ENCODE peak calls at places on chromosome 14, in six cellular contexts. One of them, this sample, is unnamed. For H3K27me3, the result is how much of the 10 kb centered on the place peaks cover.

GRCh38 chr14:78048120-78048519 is 122.1 kb upstream of the NRXN3 start:
- DNase-seq in Karpas-422: no peak
- DNase-seq in tibial artery: no peak
- DNase-seq in HCT116: no peak
- DNase-seq in CD4-positive, CD25-positive, alpha-beta regulatory T cell: no peak
- DNase-seq in right cardiac atrium: no peak
- DNase-seq in this sample: no peak

GRCh38 chr14:64053694-64054669 is 201.2 kb downstream of the SYNE2 start:
- DNase-seq in Karpas-422: no peak
- DNase-seq in right cardiac atrium: no peak
- DNase-seq in CD4-positive, CD25-positive, alpha-beta regulatory T cell: no peak
- DNase-seq in tibial artery: no peak
- DNase-seq in HCT116: no peak
- DNase-seq in this sample: no peak

GRCh38 chr14:104003616-104004015 is 61.3 kb upstream of the RD3L start:
- DNase-seq in Karpas-422: no peak
- DNase-seq in tibial artery: no peak
- DNase-seq in HCT116: no peak
- DNase-seq in right cardiac atrium: no peak
- DNase-seq in CD4-positive, CD25-positive, alpha-beta regulatory T cell: no peak
- DNase-seq in this sample: no peak

GRCh38 chr14:32561520-32561919 is 232.4 kb downstream of the AKAP6 start:
- DNase-seq in HCT116: no peak
- DNase-seq in tibial artery: no peak
- DNase-seq in right cardiac atrium: no peak
- DNase-seq in Karpas-422: no peak
- DNase-seq in CD4-positive, CD25-positive, alpha-beta regulatory T cell: no peak
- DNase-seq in this sample: peak

GRCh38 chr14:99850705-99851104 is 57.5 kb downstream of the EML1 start:
- DNase-seq in HCT116: no peak
- DNase-seq in tibial artery: no peak
- DNase-seq in right cardiac atrium: no peak
- DNase-seq in Karpas-422: peak
- DNase-seq in CD4-positive, CD25-positive, alpha-beta regulatory T cell: no peak
- DNase-seq in this sample: no peak

GRCh38 chr14:31613188-31613587 is 52.0 kb downstream of the NUBPL start:
- DNase-seq in right cardiac atrium: no peak
- DNase-seq in Karpas-422: no peak
- DNase-seq in tibial artery: no peak
- DNase-seq in CD4-positive, CD25-positive, alpha-beta regulatory T cell: no peak
- DNase-seq in HCT116: no peak
- DNase-seq in this sample: no peak

GRCh38 chr14:102479777-102480176 is 29.8 kb downstream of the ANKRD9 start:
- DNase-seq in tibial artery: no peak
- DNase-seq in CD4-positive, CD25-positive, alpha-beta regulatory T cell: no peak
- DNase-seq in Karpas-422: no peak
- DNase-seq in HCT116: no peak
- DNase-seq in right cardiac atrium: peak
- DNase-seq in this sample: no peak

GRCh38 chr14:57057803-57058202 is 210.9 kb downstream of the EXOC5 start:
- DNase-seq in HCT116: no peak
- DNase-seq in CD4-positive, CD25-positive, alpha-beta regulatory T cell: no peak
- DNase-seq in right cardiac atrium: no peak
- DNase-seq in tibial artery: no peak
- DNase-seq in Karpas-422: no peak
- DNase-seq in this sample: no peak

GRCh38 chr14:99198746-99199145 is 73.3 kb downstream of the BCL11B start:
- DNase-seq in tibial artery: no peak
- DNase-seq in Karpas-422: no peak
- DNase-seq in right cardiac atrium: no peak
- DNase-seq in CD4-positive, CD25-positive, alpha-beta regulatory T cell: no peak
- DNase-seq in HCT116: no peak
- DNase-seq in this sample: no peak

GRCh38 chr14:66359500-66359899 is 126.7 kb upstream of the CCDC196 start:
- DNase-seq in tibial artery: no peak
- DNase-seq in Karpas-422: peak
- DNase-seq in right cardiac atrium: no peak
- DNase-seq in HCT116: peak
- DNase-seq in CD4-positive, CD25-positive, alpha-beta regulatory T cell: peak
- DNase-seq in this sample: no peak

GRCh38 chr14:97977711-97978261 is 1180.6 kb downstream of the VRK1 start:
- DNase-seq in right cardiac atrium: peak
- DNase-seq in HCT116: no peak
- DNase-seq in CD4-positive, CD25-positive, alpha-beta regulatory T cell: peak
- DNase-seq in Karpas-422: no peak
- DNase-seq in tibial artery: peak
- DNase-seq in this sample: peak

GRCh38 chr14:77582511-77582910 is 33.9 kb downstream of the SPTLC2 start:
- DNase-seq in HCT116: no peak
- DNase-seq in right cardiac atrium: no peak
- DNase-seq in Karpas-422: no peak
- DNase-seq in tibial artery: no peak
- DNase-seq in CD4-positive, CD25-positive, alpha-beta regulatory T cell: no peak
- DNase-seq in this sample: no peak

GRCh38 chr14:94213021-94213420 is 38.9 kb downstream of the PPP4R4 start:
- DNase-seq in CD4-positive, CD25-positive, alpha-beta regulatory T cell: no peak
- DNase-seq in right cardiac atrium: no peak
- DNase-seq in HCT116: no peak
- DNase-seq in Karpas-422: no peak
- DNase-seq in tibial artery: no peak
- DNase-seq in this sample: no peak

GRCh38 chr14:22332671-22333407 is 256.2 kb downstream of the DAD1 start:
- DNase-seq in HCT116: no peak
- DNase-seq in tibial artery: no peak
- DNase-seq in CD4-positive, CD25-positive, alpha-beta regulatory T cell: no peak
- DNase-seq in Karpas-422: no peak
- DNase-seq in right cardiac atrium: no peak
- DNase-seq in this sample: no peak

GRCh38 chr14:61891251-61891650 is 129.0 kb downstream of the SNAPC1 start:
- DNase-seq in right cardiac atrium: no peak
- DNase-seq in Karpas-422: peak
- DNase-seq in HCT116: no peak
- DNase-seq in tibial artery: no peak
- DNase-seq in CD4-positive, CD25-positive, alpha-beta regulatory T cell: no peak
- DNase-seq in this sample: no peak

GRCh38 chr14:47567273-47567672 is 108.1 kb downstream of the MDGA2 start:
- DNase-seq in HCT116: no peak
- DNase-seq in tibial artery: no peak
- DNase-seq in right cardiac atrium: no peak
- DNase-seq in CD4-positive, CD25-positive, alpha-beta regulatory T cell: no peak
- DNase-seq in Karpas-422: no peak
- DNase-seq in this sample: no peak

GRCh38 chr14:96626121-96626768 is 124.1 kb downstream of the PAPOLA start:
- DNase-seq in Karpas-422: no peak
- DNase-seq in HCT116: no peak
- DNase-seq in CD4-positive, CD25-positive, alpha-beta regulatory T cell: no peak
- DNase-seq in right cardiac atrium: no peak
- DNase-seq in tibial artery: no peak
- DNase-seq in this sample: peak

GRCh38 chr14:101972126-101972785 is 7.9 kb downstream of the DYNC1H1 start:
- DNase-seq in Karpas-422: no peak
- DNase-seq in tibial artery: peak
- DNase-seq in HCT116: peak
- DNase-seq in right cardiac atrium: peak
- DNase-seq in CD4-positive, CD25-positive, alpha-beta regulatory T cell: no peak
- DNase-seq in this sample: peak

GRCh38 chr14:70891741-70892140 is 15.5 kb upstream of the PCNX1 start:
- DNase-seq in HCT116: no peak
- DNase-seq in CD4-positive, CD25-positive, alpha-beta regulatory T cell: no peak
- DNase-seq in tibial artery: no peak
- DNase-seq in Karpas-422: no peak
- DNase-seq in right cardiac atrium: no peak
- DNase-seq in this sample: no peak

GRCh38 chr14:30874120-30874998 is at the start of gene COCH:
- DNase-seq in right cardiac atrium: peak
- DNase-seq in HCT116: peak
- DNase-seq in Karpas-422: peak
- DNase-seq in CD4-positive, CD25-positive, alpha-beta regulatory T cell: peak
- DNase-seq in tibial artery: no peak
- DNase-seq in this sample: peak

GRCh38 chr14:100842799-100843198 is 16.9 kb downstream of the MEG3 start:
- DNase-seq in HCT116: no peak
- DNase-seq in CD4-positive, CD25-positive, alpha-beta regulatory T cell: no peak
- DNase-seq in tibial artery: no peak
- DNase-seq in Karpas-422: no peak
- DNase-seq in right cardiac atrium: no peak
- DNase-seq in this sample: peak

GRCh38 chr14:87994974-87995373 is 2.0 kb upstream of the GALC start:
- DNase-seq in tibial artery: no peak
- DNase-seq in Karpas-422: no peak
- DNase-seq in CD4-positive, CD25-positive, alpha-beta regulatory T cell: no peak
- DNase-seq in HCT116: no peak
- DNase-seq in right cardiac atrium: no peak
- DNase-seq in this sample: no peak

GRCh38 chr14:39232554-39233415 is 930 bp upstream of the MIA2 start:
- DNase-seq in right cardiac atrium: no peak
- DNase-seq in HCT116: no peak
- DNase-seq in CD4-positive, CD25-positive, alpha-beta regulatory T cell: no peak
- DNase-seq in Karpas-422: no peak
- DNase-seq in tibial artery: no peak
- DNase-seq in this sample: no peak

DNA sequence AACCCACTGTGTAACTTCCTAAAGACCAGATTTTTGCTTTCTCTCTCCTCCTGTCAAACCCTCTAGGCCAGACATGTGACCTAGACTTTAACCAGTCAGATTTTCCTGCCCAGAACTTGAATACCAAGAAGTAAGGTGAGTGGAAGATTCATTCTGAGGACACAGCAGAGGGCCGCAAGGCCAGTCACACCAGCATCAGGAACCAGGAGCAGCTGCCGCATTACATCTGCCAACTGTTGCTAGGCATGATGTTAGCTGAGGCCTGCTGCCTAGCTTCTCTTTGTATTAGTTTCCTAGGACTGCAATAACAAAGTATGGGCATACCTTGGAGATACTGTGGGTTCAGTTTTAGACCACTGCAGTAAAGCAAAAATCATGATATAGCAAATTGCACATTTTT is 101.9 kb upstream of the BMP4 start:
- DNase-seq in Karpas-422: no peak
- DNase-seq in tibial artery: no peak
- DNase-seq in right cardiac atrium: no peak
- DNase-seq in HCT116: no peak
- DNase-seq in CD4-positive, CD25-positive, alpha-beta regulatory T cell: no peak
- DNase-seq in this sample: no peak
- H3K4me3 ChIP-seq in Karpas-422: no peak
- H3K4me3 ChIP-seq in tibial artery: no peak
- H3K4me3 ChIP-seq in right cardiac atrium: no peak
- H3K4me3 ChIP-seq in HCT116: no peak
- H3K4me3 ChIP-seq in CD4-positive, CD25-positive, alpha-beta regulatory T cell: no peak
- H3K4me3 ChIP-seq in this sample: no peak

GRCh38 chr14:69573841-69574265 is 818 bp downstream of the CCDC177 start:
- DNase-seq in right cardiac atrium: no peak
- DNase-seq in Karpas-422: peak
- DNase-seq in tibial artery: no peak
- DNase-seq in CD4-positive, CD25-positive, alpha-beta regulatory T cell: no peak
- DNase-seq in HCT116: no peak
- DNase-seq in this sample: no peak
- H3K27me3 ChIP-seq in right cardiac atrium: under half
- H3K27me3 ChIP-seq in Karpas-422: under half
- H3K27me3 ChIP-seq in tibial artery: half or more
- H3K27me3 ChIP-seq in CD4-positive, CD25-positive, alpha-beta regulatory T cell: under half
- H3K27me3 ChIP-seq in HCT116: under half
- H3K27me3 ChIP-seq in this sample: half or more

GRCh38 chr14:24188251-24189058 is at the start of gene IPO4:
- DNase-seq in Karpas-422: peak
- DNase-seq in tibial artery: peak
- DNase-seq in HCT116: peak
- DNase-seq in CD4-positive, CD25-positive, alpha-beta regulatory T cell: peak
- DNase-seq in right cardiac atrium: peak
- DNase-seq in this sample: peak

GRCh38 chr14:24185741-24186140 is 2.9 kb downstream of the IPO4 start:
- DNase-seq in tibial artery: no peak
- DNase-seq in CD4-positive, CD25-positive, alpha-beta regulatory T cell: no peak
- DNase-seq in Karpas-422: no peak
- DNase-seq in HCT116: no peak
- DNase-seq in right cardiac atrium: no peak
- DNase-seq in this sample: no peak

GRCh38 chr14:24189059-24189375 is 401 bp upstream of the IPO4 start:
- DNase-seq in CD4-positive, CD25-positive, alpha-beta regulatory T cell: no peak
- DNase-seq in right cardiac atrium: no peak
- DNase-seq in HCT116: no peak
- DNase-seq in tibial artery: no peak
- DNase-seq in Karpas-422: no peak
- DNase-seq in this sample: no peak

GRCh38 chr14:24186831-24187537 is 1.6 kb downstream of the IPO4 start:
- DNase-seq in tibial artery: no peak
- DNase-seq in Karpas-422: no peak
- DNase-seq in CD4-positive, CD25-positive, alpha-beta regulatory T cell: no peak
- DNase-seq in HCT116: no peak
- DNase-seq in right cardiac atrium: no peak
- DNase-seq in this sample: no peak

DNA sequence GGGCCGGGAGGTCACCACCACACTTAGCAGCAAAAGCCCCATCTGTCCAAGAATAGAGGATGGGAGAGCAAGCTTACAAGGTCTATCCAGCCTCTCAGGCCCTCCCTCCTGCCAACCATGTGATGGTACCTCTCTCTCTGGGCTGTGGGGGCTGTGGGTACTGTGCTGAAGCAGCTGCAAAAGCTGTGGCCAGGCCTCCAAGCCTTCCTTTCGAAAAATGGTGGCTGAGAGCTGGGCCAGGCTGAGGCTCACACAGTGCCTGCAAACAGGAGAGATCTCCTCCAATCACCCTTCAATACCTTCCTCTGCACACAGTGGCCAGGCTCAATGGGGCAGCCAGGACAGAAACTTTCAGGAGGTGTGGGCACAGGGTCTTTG is 1.1 kb downstream of the IPO4 start:
- DNase-seq in right cardiac atrium: no peak
- DNase-seq in tibial artery: no peak
- DNase-seq in Karpas-422: no peak
- DNase-seq in CD4-positive, CD25-positive, alpha-beta regulatory T cell: no peak
- DNase-seq in HCT116: no peak
- DNase-seq in this sample: no peak
- H3K4me3 ChIP-seq in right cardiac atrium: no peak
- H3K4me3 ChIP-seq in tibial artery: peak
- H3K4me3 ChIP-seq in Karpas-422: peak
- H3K4me3 ChIP-seq in CD4-positive, CD25-positive, alpha-beta regulatory T cell: peak
- H3K4me3 ChIP-seq in HCT116: peak
- H3K4me3 ChIP-seq in this sample: peak

GRCh38 chr14:92549096-92549852 is 35.7 kb downstream of the RIN3 start:
- DNase-seq in CD4-positive, CD25-positive, alpha-beta regulatory T cell: no peak
- DNase-seq in right cardiac atrium: peak
- DNase-seq in tibial artery: no peak
- DNase-seq in Karpas-422: no peak
- DNase-seq in HCT116: no peak
- DNase-seq in this sample: no peak

GRCh38 chr14:92551066-92551841 is 37.7 kb downstream of the RIN3 start:
- DNase-seq in right cardiac atrium: no peak
- DNase-seq in CD4-positive, CD25-positive, alpha-beta regulatory T cell: peak
- DNase-seq in tibial artery: no peak
- DNase-seq in Karpas-422: peak
- DNase-seq in HCT116: no peak
- DNase-seq in this sample: no peak

GRCh38 chr14:92553456-92553855 is 39.9 kb downstream of the RIN3 start:
- DNase-seq in Karpas-422: no peak
- DNase-seq in CD4-positive, CD25-positive, alpha-beta regulatory T cell: no peak
- DNase-seq in tibial artery: no peak
- DNase-seq in right cardiac atrium: no peak
- DNase-seq in HCT116: no peak
- DNase-seq in this sample: peak

GRCh38 chr14:92549853-92550244 is 36.3 kb downstream of the RIN3 start:
- DNase-seq in Karpas-422: no peak
- DNase-seq in CD4-positive, CD25-positive, alpha-beta regulatory T cell: no peak
- DNase-seq in HCT116: no peak
- DNase-seq in right cardiac atrium: peak
- DNase-seq in tibial artery: peak
- DNase-seq in this sample: no peak

GRCh38 chr14:92552066-92552465 is 38.5 kb downstream of the RIN3 start:
- DNase-seq in HCT116: no peak
- DNase-seq in right cardiac atrium: no peak
- DNase-seq in tibial artery: no peak
- DNase-seq in Karpas-422: no peak
- DNase-seq in CD4-positive, CD25-positive, alpha-beta regulatory T cell: no peak
- DNase-seq in this sample: no peak
- H3K27me3 ChIP-seq in HCT116: under half
- H3K27me3 ChIP-seq in right cardiac atrium: under half
- H3K27me3 ChIP-seq in tibial artery: under half
- H3K27me3 ChIP-seq in Karpas-422: under half
- H3K27me3 ChIP-seq in CD4-positive, CD25-positive, alpha-beta regulatory T cell: under half
- H3K27me3 ChIP-seq in this sample: under half

This sample was measured in SJSA1.